ENCODE peak calls at places on chromosomes 2 and 18, in six cellular contexts. X is retinal pigment epithelial cell, V is NB4, N is osteoblast, J is choroid plexus epithelial cell, I is left ventricle myocardium inferior. T is an unnamed sample.

GRCh38 chr2:27356056-27356381 is 545 bp downstream of the GTF3C2 start:
- DNase-seq in X (no peak), V (peak), J (peak), I (no peak), N (no peak), T (no peak)

GRCh38 chr2:215751911-215752272 is 261.5 kb downstream of the MREG start:
- DNase-seq in J (no peak), V (no peak), X (no peak), N (no peak), I (no peak), T (no peak)

GRCh38 chr2:207255565-207255964 is 89.8 kb upstream of the KLF7 start:
- DNase-seq in J (no peak), I (no peak), X (no peak), V (no peak), N (no peak), T (no peak)

GRCh38 chr2:181457741-181458425 is 697 bp downstream of the ITGA4 start:
- DNase-seq in N (peak), X (no peak), I (peak), V (peak), J (peak), T (no peak)

GRCh38 chr2:202376460-202377307 is 557 bp downstream of the BMPR2 start:
- DNase-seq in X (no peak), J (peak), N (no peak), V (peak), I (peak), T (no peak)

GRCh38 chr2:86622878-86623548 is 652 bp downstream of the RNF103 start:
- DNase-seq in V (no peak), X (no peak), J (no peak), N (peak), I (peak), T (no peak)

GRCh38 chr18:56637897-56638231 is 528 bp downstream of the TXNL1 start:
- DNase-seq in I (no peak), N (no peak), J (no peak), V (peak), X (no peak), T (no peak)

GRCh38 chr18:73613706-73614340 is 533.8 kb downstream of the FBXO15 start:
- DNase-seq in I (no peak), X (no peak), N (no peak), J (peak), V (no peak), T (no peak)

GRCh38 chr2:12428324-12428723 is 288.4 kb upstream of the TRIB2 start:
- DNase-seq in I (no peak), J (peak), V (no peak), N (no peak), X (no peak), T (no peak)

GRCh38 chr2:16288371-16289112 is 348.2 kb downstream of the MYCN start:
- DNase-seq in V (no peak), X (no peak), N (no peak), I (no peak), J (no peak), T (no peak)

GRCh38 chr2:30178618-30179404 is 32.0 kb downstream of the YPEL5 start:
- DNase-seq in N (peak), I (peak), J (peak), V (no peak), X (no peak), T (no peak)

GRCh38 chr2:189824694-189825396 is 40.6 kb downstream of the PMS1 start:
- DNase-seq in V (no peak), J (peak), N (no peak), I (no peak), X (no peak), T (no peak)

GRCh38 chr2:41535575-41535974 is 512.2 kb upstream of the PKDCC start:
- DNase-seq in X (no peak), V (no peak), J (no peak), N (no peak), I (no peak), T (no peak)

GRCh38 chr2:235553696-235554100 is 59.9 kb downstream of the AGAP1 start:
- DNase-seq in J (peak), V (peak), X (no peak), N (peak), I (no peak), T (no peak)

GRCh38 chr2:68937346-68938055 is 15.2 kb downstream of the GKN2 start:
- DNase-seq in I (no peak), X (no peak), J (no peak), V (no peak), N (no peak), T (no peak)

GRCh38 chr2:238462782-238463396 is 36.2 kb downstream of the ASB1 start:
- DNase-seq in I (no peak), N (peak), J (peak), V (peak), X (peak), T (no peak)

GRCh38 chr2:197198890-197199289 is 111.7 kb downstream of the ANKRD44 start:
- DNase-seq in I (peak), X (no peak), N (no peak), V (peak), J (no peak), T (no peak)

GRCh38 chr2:238589591-238590460 is 163.1 kb downstream of the ASB1 start:
- DNase-seq in I (no peak), V (no peak), X (no peak), N (no peak), J (no peak), T (no peak)

GRCh38 chr2:179393481-179393880 is 128.8 kb upstream of the SESTD1 start:
- DNase-seq in N (no peak), V (no peak), X (no peak), I (no peak), J (no peak), T (no peak)

GRCh38 chr2:231308631-231309414 is 86.7 kb upstream of the B3GNT7 start:
- DNase-seq in V (no peak), X (peak), I (no peak), N (no peak), J (peak), T (peak)

GRCh38 chr2:25483584-25484266 is 142.0 kb upstream of the DNMT3A start:
- DNase-seq in I (no peak), J (peak), V (peak), N (no peak), X (no peak), T (no peak)

GRCh38 chr2:43074592-43075053 is 151.8 kb downstream of the ZFP36L2 start:
- DNase-seq in X (no peak), J (no peak), I (no peak), N (no peak), V (no peak), T (no peak)

GRCh38 chr18:77374106-77374505 is 124.5 kb downstream of the GALR1 start:
- DNase-seq in I (peak), V (no peak), N (no peak), X (no peak), J (no peak), T (no peak)

GRCh38 chr18:58321986-58322385 is 278.0 kb downstream of the NEDD4L start:
- DNase-seq in I (peak), J (peak), V (peak), N (peak), X (peak), T (peak)

GRCh38 chr18:3985664-3986063 is 469.4 kb downstream of the DLGAP1 start:
- DNase-seq in X (no peak), J (peak), N (no peak), V (no peak), I (no peak), T (no peak)

GRCh38 chr2:201233192-201234166 is 26.9 kb upstream of the CASP8 start:
- DNase-seq in J (peak), X (no peak), I (peak), N (no peak), V (peak), T (no peak)

GRCh38 chr2:226515344-226516055 is 284.1 kb downstream of the IRS1 start:
- DNase-seq in V (no peak), I (no peak), N (peak), J (peak), X (no peak), T (no peak)

GRCh38 chr2:172283476-172283875 is 143.9 kb upstream of the ITGA6 start:
- DNase-seq in N (peak), I (no peak), X (no peak), J (peak), V (peak), T (no peak)

GRCh38 chr18:58590231-58590630 is 38.7 kb downstream of the ALPK2 start:
- DNase-seq in V (no peak), I (no peak), N (peak), J (peak), X (no peak), T (no peak)

GRCh38 chr2:136013286-136013685 is 27.9 kb upstream of the DARS1 start:
- DNase-seq in N (no peak), V (peak), I (no peak), J (no peak), X (no peak), T (no peak)

GRCh38 chr2:188142088-188142487 is 149.6 kb upstream of the GULP1 start:
- DNase-seq in X (no peak), V (no peak), J (no peak), I (no peak), N (no peak), T (no peak)

GRCh38 chr18:12946549-12947354 is 1.1 kb upstream of the SEH1L start:
- DNase-seq in N (peak), V (peak), I (peak), X (peak), J (peak), T (peak)

GRCh38 chr2:99863236-99863913 is 279.0 kb downstream of the AFF3 start:
- DNase-seq in I (no peak), X (no peak), V (peak), N (no peak), J (peak), T (no peak)

GRCh38 chr18:11950824-11951223 is 30.5 kb upstream of the IMPA2 start:
- DNase-seq in J (no peak), V (no peak), X (no peak), I (no peak), N (no peak), T (no peak)

GRCh38 chr2:215003001-215003400 is 135.4 kb downstream of the ABCA12 start:
- DNase-seq in J (peak), V (no peak), N (peak), I (no peak), X (no peak), T (no peak)

GRCh38 chr18:55163550-55163949 is 204.3 kb upstream of the CCDC68 start:
- DNase-seq in X (no peak), I (no peak), N (no peak), J (no peak), V (no peak), T (no peak)

GRCh38 chr2:127416486-127417001 is 1.7 kb upstream of the PROC start:
- DNase-seq in J (no peak), N (no peak), V (peak), X (no peak), I (no peak), T (no peak)

DNA sequence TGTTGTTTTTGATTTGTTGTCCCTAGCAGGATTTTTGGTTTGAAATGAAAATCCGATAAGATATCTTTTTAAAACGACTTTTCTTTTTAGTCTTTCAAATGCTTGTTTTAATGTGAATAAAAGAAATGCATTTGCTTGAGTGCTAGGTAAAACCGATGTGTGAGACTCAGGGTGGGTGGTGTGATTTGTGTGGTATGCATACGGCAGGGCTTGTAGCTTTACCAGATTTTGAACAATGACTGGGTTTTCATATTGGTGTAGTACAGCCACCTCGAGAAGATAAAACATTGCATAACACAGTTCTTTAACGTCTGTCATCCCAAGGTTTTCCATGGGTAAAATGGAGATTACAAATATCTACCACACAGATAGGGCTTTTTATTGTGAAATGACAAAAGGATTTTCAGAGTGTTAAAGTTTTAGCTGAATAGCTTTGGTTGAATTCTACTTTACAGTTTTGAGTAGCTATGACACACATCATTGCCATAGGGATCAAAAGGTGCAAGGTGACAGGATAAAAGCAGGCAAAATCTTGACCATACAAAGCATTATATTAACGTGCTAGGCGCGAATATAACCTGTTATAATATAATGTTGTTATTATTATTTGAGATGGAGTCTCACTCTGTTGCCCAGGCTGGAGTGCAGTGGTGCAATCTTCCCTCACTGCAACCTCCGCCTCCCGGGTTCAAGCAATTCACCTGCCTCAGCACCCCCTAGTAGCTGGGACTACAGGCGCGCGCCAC is 824 bp upstream of the ZNF638 start:
- DNase-seq in N (no peak), V (no peak), X (no peak), I (no peak), J (no peak), T (no peak)
- H3K4me3 ChIP-seq in N (peak), V (no peak), X (no peak), I (peak), J (no peak), T (no peak)

DNA sequence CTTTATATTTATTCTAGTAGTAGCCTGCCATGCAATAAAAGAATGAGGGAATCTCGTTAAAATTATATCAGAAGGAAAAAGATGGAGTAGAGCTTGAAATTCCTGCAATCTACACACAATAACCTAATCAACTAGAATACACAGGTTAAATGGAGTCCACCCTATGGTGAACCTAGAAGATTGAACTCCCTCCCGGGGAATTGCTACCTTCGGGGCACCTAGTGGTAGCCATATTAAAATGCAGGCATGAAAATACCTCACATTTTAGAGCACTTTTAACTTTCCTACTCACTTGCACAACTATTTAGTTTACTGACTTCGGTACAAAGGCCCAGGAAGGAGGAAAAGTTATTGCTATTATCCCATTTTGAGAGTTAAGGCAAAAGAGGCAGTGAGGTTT is 174.5 kb downstream of the SS18 start:
- DNase-seq in J (no peak), X (no peak), I (no peak), V (no peak), N (no peak), T (no peak)
- TF ChIP-seq CTCF in J (peak), X (peak), I (no peak), V (no peak), N (peak), T (peak)

GRCh38 chr2:119434664-119435063 is 3.0 kb downstream of the TMEM37 start:
- DNase-seq in I (no peak), X (no peak), J (no peak), N (no peak), V (no peak), T (no peak)
- H3K4me3 ChIP-seq in I (no peak), X (peak), J (no peak), N (no peak), V (no peak), T (no peak)

GRCh38 chr2:174074831-174075230 is 109.7 kb upstream of the SP3 start:
- DNase-seq in J (no peak), X (no peak), N (no peak), V (no peak), I (no peak), T (no peak)

GRCh38 chr2:174076948-174077347 is 111.8 kb upstream of the SP3 start:
- DNase-seq in I (no peak), V (no peak), J (no peak), N (no peak), X (no peak), T (no peak)

GRCh38 chr2:174080672-174081121 is 115.5 kb upstream of the SP3 start:
- DNase-seq in J (peak), I (no peak), X (no peak), N (no peak), V (no peak), T (no peak)

GRCh38 chr2:174076040-174076439 is 110.9 kb upstream of the SP3 start:
- DNase-seq in V (no peak), I (no peak), J (peak), X (no peak), N (no peak), T (no peak)

GRCh38 chr2:174078275-174078674 is 113.1 kb upstream of the SP3 start:
- DNase-seq in I (no peak), V (no peak), J (peak), N (no peak), X (no peak), T (no peak)
- TF ChIP-seq CTCF in I (peak), V (peak), J (peak), N (peak), X (peak), T (peak)

GRCh38 chr18:23215294-23215693 is 80.0 kb downstream of the CABLES1 start:
- DNase-seq in V (no peak), X (no peak), J (no peak), I (no peak), N (no peak), T (no peak)
- H3K4me3 ChIP-seq in V (no peak), X (no peak), J (no peak), I (no peak), N (no peak), T (no peak)

GRCh38 chr2:6103949-6104348 is 411.8 kb downstream of the SOX11 start:
- DNase-seq in V (no peak), J (no peak), N (no peak), X (no peak), I (no peak), T (no peak)
- TF ChIP-seq CTCF in V (peak), J (no peak), N (no peak), X (peak), I (no peak), T (no peak)

DNA sequence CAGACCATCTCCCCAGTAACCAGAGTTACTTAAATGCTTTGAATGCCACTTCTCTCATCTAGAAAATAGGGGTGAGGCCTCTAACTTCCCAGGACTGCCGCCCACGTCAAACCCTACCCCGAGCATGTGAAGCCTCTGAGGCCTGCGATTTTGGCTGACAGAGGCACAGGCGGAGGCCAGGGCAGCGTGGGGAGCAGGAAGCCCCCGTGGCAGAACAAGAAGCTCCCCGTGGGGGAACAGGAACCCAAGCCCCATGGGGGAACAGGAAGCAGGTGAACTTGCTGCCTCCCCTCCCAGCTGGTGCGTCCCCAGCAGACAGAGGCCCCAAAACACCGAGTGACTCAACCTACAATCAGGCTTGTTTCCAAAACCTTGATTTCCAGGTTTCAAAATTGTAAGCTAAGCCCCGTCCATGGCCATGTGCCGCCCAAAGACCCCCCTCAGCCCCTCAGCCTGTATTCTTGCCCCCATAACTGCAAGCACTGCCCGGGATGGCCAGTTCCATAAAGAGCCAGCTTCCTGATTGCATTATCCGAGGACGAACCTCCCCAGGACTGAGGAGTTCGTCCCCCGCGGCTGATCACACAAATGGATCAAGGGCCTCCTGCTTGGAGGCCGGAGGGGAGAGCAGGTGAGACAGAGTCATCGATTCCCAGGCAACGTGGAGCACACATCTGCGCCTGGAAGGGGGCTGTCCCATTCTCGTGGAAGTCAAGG is 36.4 kb upstream of the CTDP1 start:
- DNase-seq in I (no peak), J (no peak), N (peak), X (no peak), V (peak), T (no peak)
- H3K4me3 ChIP-seq in I (no peak), J (no peak), N (no peak), X (no peak), V (no peak), T (no peak)

GRCh38 chr18:75143851-75144250 is 65.1 kb downstream of the PTGR3 start:
- DNase-seq in I (no peak), V (no peak), X (no peak), J (no peak), N (no peak), T (no peak)

GRCh38 chr18:75141734-75142133 is 67.2 kb downstream of the PTGR3 start:
- DNase-seq in N (no peak), J (no peak), I (no peak), V (no peak), X (no peak), T (no peak)

GRCh38 chr18:75140296-75140695 is 68.6 kb downstream of the PTGR3 start:
- DNase-seq in N (peak), V (no peak), I (no peak), J (no peak), X (no peak), T (no peak)

GRCh38 chr18:75141166-75141565 is 67.8 kb downstream of the PTGR3 start:
- DNase-seq in N (peak), I (no peak), X (no peak), J (no peak), V (no peak), T (no peak)

DNA sequence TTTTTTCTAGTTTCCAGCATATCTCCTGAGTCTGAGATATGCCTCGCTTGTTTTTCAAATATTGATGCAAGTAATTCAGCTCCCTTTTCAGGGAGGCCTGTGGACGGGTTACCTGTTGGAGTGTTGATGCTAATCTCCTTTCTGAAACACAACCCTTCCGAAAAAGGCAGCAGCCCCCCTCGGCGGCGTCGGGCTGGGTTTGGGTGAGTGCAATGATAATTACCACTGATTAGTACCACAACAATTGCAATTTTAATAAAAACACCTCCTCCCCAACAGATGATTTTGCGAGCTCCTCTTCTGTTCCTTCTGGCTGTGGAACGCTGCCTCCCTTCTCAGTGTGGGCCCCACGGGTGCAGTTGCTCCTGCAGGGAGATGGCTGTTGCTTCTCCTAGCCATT is 66.3 kb downstream of the PTGR3 start:
- DNase-seq in N (no peak), I (no peak), X (no peak), V (no peak), J (no peak), T (no peak)
- TF ChIP-seq CTCF in N (no peak), I (no peak), X (no peak), V (no peak), J (no peak), T (no peak)